ENCODE peak calls at places on chromosomes 3 and 15, in ten cellular contexts. One of them, this sample, is unnamed.

GRCh38 chr3:115498898-115499297 is 124.4 kb upstream of the GAP43 start:
- DNase-seq in retinal pigment epithelial cell: no peak
- DNase-seq in activated T-helper 1 cell treated with Interleukin-2 at 50 U/mL for 16 hours: no peak
- DNase-seq in T-helper 17 cell: no peak
- DNase-seq in stimulated activated CD4-positive, alpha-beta T cell treated with anti-CD3 and anti-CD28 coated beads, Interleukin-15, amount 100 ng/mL, for 24 hours: no peak
- DNase-seq in stromal cell of bone marrow: no peak
- DNase-seq in Calu3: no peak
- DNase-seq in activated CD4-positive, alpha-beta T cell treated with anti-CD3 and anti-CD28 coated beads, Interleukin-2, amount 50 U/mL, for 24 hours: no peak
- DNase-seq in anterior cingulate cortex: no peak
- DNase-seq in stimulated activated naive CD4-positive, alpha-beta T cell treated with Interleukin-2 at 50 U/mL for 16 hours: no peak
- DNase-seq in this sample: no peak

GRCh38 chr3:93969443-93969842 is 4.3 kb downstream of the PROS1 start:
- DNase-seq in retinal pigment epithelial cell: peak; percentile 91
- DNase-seq in activated T-helper 1 cell treated with Interleukin-2 at 50 U/mL for 16 hours: no peak
- DNase-seq in Calu3: no peak
- DNase-seq in stimulated activated naive CD4-positive, alpha-beta T cell treated with Interleukin-2 at 50 U/mL for 16 hours: no peak
- DNase-seq in anterior cingulate cortex: no peak
- DNase-seq in stimulated activated CD4-positive, alpha-beta T cell treated with anti-CD3 and anti-CD28 coated beads, Interleukin-15, amount 100 ng/mL, for 24 hours: no peak
- DNase-seq in stromal cell of bone marrow: peak; percentile 69
- DNase-seq in T-helper 17 cell: no peak
- DNase-seq in activated CD4-positive, alpha-beta T cell treated with anti-CD3 and anti-CD28 coated beads, Interleukin-2, amount 50 U/mL, for 24 hours: no peak
- DNase-seq in this sample: peak; percentile 48

GRCh38 chr3:110886514-110886913 is 185.1 kb upstream of the NECTIN3 start:
- DNase-seq in stimulated activated CD4-positive, alpha-beta T cell treated with anti-CD3 and anti-CD28 coated beads, Interleukin-15, amount 100 ng/mL, for 24 hours: no peak
- DNase-seq in T-helper 17 cell: no peak
- DNase-seq in anterior cingulate cortex: no peak
- DNase-seq in activated T-helper 1 cell treated with Interleukin-2 at 50 U/mL for 16 hours: no peak
- DNase-seq in retinal pigment epithelial cell: peak; percentile 15
- DNase-seq in stromal cell of bone marrow: no peak
- DNase-seq in activated CD4-positive, alpha-beta T cell treated with anti-CD3 and anti-CD28 coated beads, Interleukin-2, amount 50 U/mL, for 24 hours: no peak
- DNase-seq in Calu3: no peak
- DNase-seq in stimulated activated naive CD4-positive, alpha-beta T cell treated with Interleukin-2 at 50 U/mL for 16 hours: no peak
- DNase-seq in this sample: no peak

GRCh38 chr3:48414376-48415250 is 15.3 kb downstream of the PLXNB1 start:
- DNase-seq in T-helper 17 cell: no peak
- DNase-seq in activated CD4-positive, alpha-beta T cell treated with anti-CD3 and anti-CD28 coated beads, Interleukin-2, amount 50 U/mL, for 24 hours: no peak
- DNase-seq in anterior cingulate cortex: no peak
- DNase-seq in stimulated activated naive CD4-positive, alpha-beta T cell treated with Interleukin-2 at 50 U/mL for 16 hours: no peak
- DNase-seq in retinal pigment epithelial cell: no peak
- DNase-seq in Calu3: no peak
- DNase-seq in stimulated activated CD4-positive, alpha-beta T cell treated with anti-CD3 and anti-CD28 coated beads, Interleukin-15, amount 100 ng/mL, for 24 hours: no peak
- DNase-seq in stromal cell of bone marrow: no peak
- DNase-seq in activated T-helper 1 cell treated with Interleukin-2 at 50 U/mL for 16 hours: no peak
- DNase-seq in this sample: no peak

GRCh38 chr3:197371521-197372075 is 73.2 kb upstream of the DLG1 start:
- DNase-seq in Calu3: no peak
- DNase-seq in T-helper 17 cell: no peak
- DNase-seq in stimulated activated CD4-positive, alpha-beta T cell treated with anti-CD3 and anti-CD28 coated beads, Interleukin-15, amount 100 ng/mL, for 24 hours: no peak
- DNase-seq in stimulated activated naive CD4-positive, alpha-beta T cell treated with Interleukin-2 at 50 U/mL for 16 hours: no peak
- DNase-seq in anterior cingulate cortex: no peak
- DNase-seq in activated CD4-positive, alpha-beta T cell treated with anti-CD3 and anti-CD28 coated beads, Interleukin-2, amount 50 U/mL, for 24 hours: no peak
- DNase-seq in stromal cell of bone marrow: no peak
- DNase-seq in activated T-helper 1 cell treated with Interleukin-2 at 50 U/mL for 16 hours: no peak
- DNase-seq in retinal pigment epithelial cell: no peak
- DNase-seq in this sample: no peak

GRCh38 chr15:31485911-31486461 is 159.4 kb downstream of the KLF13 start:
- DNase-seq in activated CD4-positive, alpha-beta T cell treated with anti-CD3 and anti-CD28 coated beads, Interleukin-2, amount 50 U/mL, for 24 hours: no peak
- DNase-seq in stimulated activated CD4-positive, alpha-beta T cell treated with anti-CD3 and anti-CD28 coated beads, Interleukin-15, amount 100 ng/mL, for 24 hours: no peak
- DNase-seq in anterior cingulate cortex: no peak
- DNase-seq in Calu3: no peak
- DNase-seq in retinal pigment epithelial cell: no peak
- DNase-seq in stimulated activated naive CD4-positive, alpha-beta T cell treated with Interleukin-2 at 50 U/mL for 16 hours: no peak
- DNase-seq in stromal cell of bone marrow: no peak
- DNase-seq in activated T-helper 1 cell treated with Interleukin-2 at 50 U/mL for 16 hours: no peak
- DNase-seq in T-helper 17 cell: no peak
- DNase-seq in this sample: no peak

GRCh38 chr3:51955893-51956770 is 951 bp downstream of the GPR62 start:
- DNase-seq in T-helper 17 cell: no peak
- DNase-seq in Calu3: peak; percentile 58
- DNase-seq in activated T-helper 1 cell treated with Interleukin-2 at 50 U/mL for 16 hours: no peak
- DNase-seq in activated CD4-positive, alpha-beta T cell treated with anti-CD3 and anti-CD28 coated beads, Interleukin-2, amount 50 U/mL, for 24 hours: no peak
- DNase-seq in stimulated activated naive CD4-positive, alpha-beta T cell treated with Interleukin-2 at 50 U/mL for 16 hours: no peak
- DNase-seq in stromal cell of bone marrow: no peak
- DNase-seq in retinal pigment epithelial cell: no peak
- DNase-seq in anterior cingulate cortex: no peak
- DNase-seq in stimulated activated CD4-positive, alpha-beta T cell treated with anti-CD3 and anti-CD28 coated beads, Interleukin-15, amount 100 ng/mL, for 24 hours: peak; percentile 58
- DNase-seq in this sample: peak; percentile 64

GRCh38 chr3:16550305-16550675 is 36.8 kb upstream of the RFTN1 start:
- DNase-seq in stimulated activated naive CD4-positive, alpha-beta T cell treated with Interleukin-2 at 50 U/mL for 16 hours: no peak
- DNase-seq in activated T-helper 1 cell treated with Interleukin-2 at 50 U/mL for 16 hours: no peak
- DNase-seq in anterior cingulate cortex: no peak
- DNase-seq in stromal cell of bone marrow: no peak
- DNase-seq in Calu3: no peak
- DNase-seq in retinal pigment epithelial cell: no peak
- DNase-seq in stimulated activated CD4-positive, alpha-beta T cell treated with anti-CD3 and anti-CD28 coated beads, Interleukin-15, amount 100 ng/mL, for 24 hours: no peak
- DNase-seq in activated CD4-positive, alpha-beta T cell treated with anti-CD3 and anti-CD28 coated beads, Interleukin-2, amount 50 U/mL, for 24 hours: no peak
- DNase-seq in T-helper 17 cell: no peak
- DNase-seq in this sample: peak; percentile 37

GRCh38 chr3:42665050-42665878 is 11.8 kb downstream of the ZBTB47 start:
- DNase-seq in activated CD4-positive, alpha-beta T cell treated with anti-CD3 and anti-CD28 coated beads, Interleukin-2, amount 50 U/mL, for 24 hours: no peak
- DNase-seq in anterior cingulate cortex: no peak
- DNase-seq in stromal cell of bone marrow: no peak
- DNase-seq in activated T-helper 1 cell treated with Interleukin-2 at 50 U/mL for 16 hours: no peak
- DNase-seq in retinal pigment epithelial cell: no peak
- DNase-seq in stimulated activated CD4-positive, alpha-beta T cell treated with anti-CD3 and anti-CD28 coated beads, Interleukin-15, amount 100 ng/mL, for 24 hours: no peak
- DNase-seq in Calu3: no peak
- DNase-seq in T-helper 17 cell: no peak
- DNase-seq in stimulated activated naive CD4-positive, alpha-beta T cell treated with Interleukin-2 at 50 U/mL for 16 hours: no peak
- DNase-seq in this sample: no peak

GRCh38 chr3:115784739-115785571 is 161.6 kb downstream of the GAP43 start:
- DNase-seq in activated T-helper 1 cell treated with Interleukin-2 at 50 U/mL for 16 hours: no peak
- DNase-seq in stimulated activated naive CD4-positive, alpha-beta T cell treated with Interleukin-2 at 50 U/mL for 16 hours: no peak
- DNase-seq in activated CD4-positive, alpha-beta T cell treated with anti-CD3 and anti-CD28 coated beads, Interleukin-2, amount 50 U/mL, for 24 hours: no peak
- DNase-seq in Calu3: no peak
- DNase-seq in retinal pigment epithelial cell: no peak
- DNase-seq in stimulated activated CD4-positive, alpha-beta T cell treated with anti-CD3 and anti-CD28 coated beads, Interleukin-15, amount 100 ng/mL, for 24 hours: no peak
- DNase-seq in anterior cingulate cortex: no peak
- DNase-seq in T-helper 17 cell: no peak
- DNase-seq in stromal cell of bone marrow: peak; percentile 87
- DNase-seq in this sample: peak; percentile 53

GRCh38 chr15:68325721-68326120 is 48.2 kb downstream of the FEM1B start:
- DNase-seq in anterior cingulate cortex: no peak
- DNase-seq in retinal pigment epithelial cell: no peak
- DNase-seq in stimulated activated CD4-positive, alpha-beta T cell treated with anti-CD3 and anti-CD28 coated beads, Interleukin-15, amount 100 ng/mL, for 24 hours: no peak
- DNase-seq in stimulated activated naive CD4-positive, alpha-beta T cell treated with Interleukin-2 at 50 U/mL for 16 hours: no peak
- DNase-seq in Calu3: no peak
- DNase-seq in activated CD4-positive, alpha-beta T cell treated with anti-CD3 and anti-CD28 coated beads, Interleukin-2, amount 50 U/mL, for 24 hours: no peak
- DNase-seq in stromal cell of bone marrow: no peak
- DNase-seq in T-helper 17 cell: no peak
- DNase-seq in activated T-helper 1 cell treated with Interleukin-2 at 50 U/mL for 16 hours: no peak
- DNase-seq in this sample: no peak

GRCh38 chr3:61794961-61795360 is 233.6 kb downstream of the PTPRG start:
- DNase-seq in retinal pigment epithelial cell: no peak
- DNase-seq in stimulated activated naive CD4-positive, alpha-beta T cell treated with Interleukin-2 at 50 U/mL for 16 hours: no peak
- DNase-seq in activated CD4-positive, alpha-beta T cell treated with anti-CD3 and anti-CD28 coated beads, Interleukin-2, amount 50 U/mL, for 24 hours: no peak
- DNase-seq in Calu3: no peak
- DNase-seq in T-helper 17 cell: no peak
- DNase-seq in activated T-helper 1 cell treated with Interleukin-2 at 50 U/mL for 16 hours: no peak
- DNase-seq in anterior cingulate cortex: no peak
- DNase-seq in stimulated activated CD4-positive, alpha-beta T cell treated with anti-CD3 and anti-CD28 coated beads, Interleukin-15, amount 100 ng/mL, for 24 hours: no peak
- DNase-seq in stromal cell of bone marrow: no peak
- DNase-seq in this sample: no peak

GRCh38 chr15:45892182-45892581 is 257.4 kb downstream of the SQOR start:
- DNase-seq in T-helper 17 cell: no peak
- DNase-seq in stromal cell of bone marrow: no peak
- DNase-seq in stimulated activated naive CD4-positive, alpha-beta T cell treated with Interleukin-2 at 50 U/mL for 16 hours: no peak
- DNase-seq in activated T-helper 1 cell treated with Interleukin-2 at 50 U/mL for 16 hours: no peak
- DNase-seq in Calu3: no peak
- DNase-seq in retinal pigment epithelial cell: no peak
- DNase-seq in stimulated activated CD4-positive, alpha-beta T cell treated with anti-CD3 and anti-CD28 coated beads, Interleukin-15, amount 100 ng/mL, for 24 hours: no peak
- DNase-seq in activated CD4-positive, alpha-beta T cell treated with anti-CD3 and anti-CD28 coated beads, Interleukin-2, amount 50 U/mL, for 24 hours: no peak
- DNase-seq in anterior cingulate cortex: no peak
- DNase-seq in this sample: peak; percentile 48